ENCODE peak calls at places on chromosomes 13 and 19, in eight cellular contexts. J, I, W, Z, T, Q, G and P are unnamed samples.

GRCh38 chr19:12784871-12785430 is 6.3 kb upstream of the JUNB start:
- DNase-seq in W (no peak), G (no peak), Z (no peak), J (peak; percentile 42), T (no peak), I (no peak), Q (no peak), P (no peak)

GRCh38 chr13:74015137-74015536 is 119.1 kb downstream of the KLF12 start:
- DNase-seq in T (no peak), Z (no peak), Q (no peak), W (no peak), G (no peak), J (peak; percentile 28), I (no peak), P (no peak)

GRCh38 chr13:51298812-51299211 is 40.7 kb upstream of the SERPINE3 start:
- DNase-seq in W (no peak), Q (no peak), G (no peak), I (no peak), J (peak; percentile 10), T (no peak), Z (no peak), P (no peak)

GRCh38 chr13:80048802-80049201 is 292.1 kb downstream of the SPRY2 start:
- DNase-seq in T (peak; percentile 96), J (peak; percentile 99), I (peak; percentile 85), W (peak; percentile 49), G (peak; percentile 91), Z (peak; percentile 88), Q (peak; percentile 76), P (peak; percentile 96)

GRCh38 chr13:19622189-19622588 is 11.3 kb upstream of the MPHOSPH8 start:
- DNase-seq in J (no peak), I (no peak), G (no peak), Q (no peak), W (no peak), T (no peak), Z (no peak), P (no peak)

GRCh38 chr19:4866595-4867424 is 657 bp downstream of the PLIN3 start:
- DNase-seq in G (peak; percentile 34), Z (no peak), J (peak; percentile 85), W (peak; percentile 63), T (peak; percentile 94), Q (no peak), I (peak; percentile 51), P (peak; percentile 53)

GRCh38 chr13:77779461-77780272 is 82.2 kb downstream of the SLAIN1 start:
- DNase-seq in G (peak; percentile 77), J (peak; percentile 76), W (no peak), Q (no peak), T (no peak), I (peak; percentile 7), Z (peak; percentile 84), P (peak; percentile 47)

GRCh38 chr13:49082653-49083536 is 107.2 kb downstream of the FNDC3A start:
- DNase-seq in Q (no peak), I (no peak), J (peak; percentile 89), G (no peak), T (no peak), W (no peak), Z (no peak), P (peak; percentile 44)

GRCh38 chr19:1182727-1183126 is 8.7 kb upstream of the SBNO2 start:
- DNase-seq in T (no peak), G (no peak), J (no peak), W (no peak), Q (no peak), Z (no peak), I (no peak), P (no peak)

GRCh38 chr19:46733693-46734240 is 12.1 kb upstream of the FKRP start:
- DNase-seq in Z (no peak), W (no peak), G (no peak), J (no peak), I (no peak), T (no peak), Q (no peak), P (no peak)

GRCh38 chr19:12867120-12868099 is 13.8 kb downstream of the DNASE2 start:
- DNase-seq in T (no peak), I (peak; percentile 65), Z (no peak), G (peak; percentile 38), Q (no peak), J (peak; percentile 81), W (no peak), P (peak; percentile 74)

GRCh38 chr19:47095707-47096704 is 17.6 kb downstream of the ZC3H4 start:
- DNase-seq in J (peak; percentile 48), Q (no peak), G (no peak), I (no peak), T (peak; percentile 94), W (peak; percentile 96), Z (no peak), P (no peak)

GRCh38 chr19:48991823-48992570 is 1.1 kb downstream of the GYS1 start:
- DNase-seq in Z (peak; percentile 41), I (no peak), T (peak; percentile 93), W (peak; percentile 58), G (peak; percentile 56), Q (peak; percentile 59), J (peak; percentile 92), P (peak; percentile 87)

GRCh38 chr19:34173145-34173956 is 1.0 kb downstream of the LSM14A start:
- DNase-seq in Z (peak; percentile 29), G (peak; percentile 10), W (peak; percentile 76), J (peak; percentile 42), T (peak; percentile 87), I (no peak), Q (peak; percentile 15), P (peak; percentile 26)

GRCh38 chr19:1105217-1105872 is 1.6 kb downstream of the GPX4 start:
- DNase-seq in Z (no peak), W (no peak), G (no peak), J (peak; percentile 72), I (no peak), Q (no peak), T (no peak), P (no peak)

GRCh38 chr19:21462540-21462939 is 42.9 kb upstream of the ZNF429 start:
- DNase-seq in Z (no peak), G (no peak), Q (no peak), T (peak; percentile 62), J (no peak), W (no peak), I (no peak), P (no peak)

GRCh38 chr19:14361824-14362223 is 19.4 kb upstream of the ADGRE5 start:
- DNase-seq in G (no peak), T (no peak), I (no peak), J (no peak), W (no peak), Q (no peak), Z (no peak), P (no peak)

GRCh38 chr13:99275093-99275469 is 16.9 kb upstream of the GPR18 start:
- DNase-seq in T (no peak), J (peak; percentile 88), G (no peak), W (no peak), Q (peak; percentile 8), I (no peak), Z (no peak), P (no peak)